ENCODE peak calls at places on chromosomes 11 and 22, in six cellular contexts. One of them, this sample, is unnamed.

GRCh38 chr11:15770798-15771414 is 585.4 kb downstream of the SOX6 start:
- DNase-seq in A549: peak
- DNase-seq in Peyer's patch: no peak
- DNase-seq in transverse colon: peak
- DNase-seq in IMR-90: peak
- DNase-seq in sigmoid colon: no peak
- DNase-seq in this sample: peak

GRCh38 chr11:2517016-2517385 is 72.2 kb downstream of the KCNQ1 start:
- DNase-seq in IMR-90: no peak
- DNase-seq in Peyer's patch: peak
- DNase-seq in sigmoid colon: peak
- DNase-seq in A549: no peak
- DNase-seq in transverse colon: peak
- DNase-seq in this sample: no peak

GRCh38 chr22:40609216-40609615 is 27.3 kb downstream of the MRTFA start:
- DNase-seq in transverse colon: no peak
- DNase-seq in IMR-90: no peak
- DNase-seq in A549: no peak
- DNase-seq in Peyer's patch: no peak
- DNase-seq in sigmoid colon: no peak
- DNase-seq in this sample: no peak

GRCh38 chr11:34507156-34507555 is 6.4 kb downstream of the ELF5 start:
- DNase-seq in A549: no peak
- DNase-seq in Peyer's patch: no peak
- DNase-seq in sigmoid colon: peak
- DNase-seq in transverse colon: no peak
- DNase-seq in IMR-90: no peak
- DNase-seq in this sample: no peak

GRCh38 chr11:69699213-69699612 is 4.6 kb downstream of the FGF19 start:
- DNase-seq in sigmoid colon: peak
- DNase-seq in IMR-90: no peak
- DNase-seq in A549: no peak
- DNase-seq in transverse colon: no peak
- DNase-seq in Peyer's patch: no peak
- DNase-seq in this sample: no peak

GRCh38 chr22:34877506-34877905 is 188.5 kb upstream of the ISX start:
- DNase-seq in Peyer's patch: no peak
- DNase-seq in sigmoid colon: no peak
- DNase-seq in transverse colon: no peak
- DNase-seq in A549: no peak
- DNase-seq in IMR-90: no peak
- DNase-seq in this sample: no peak

GRCh38 chr11:66878554-66878953 is 21.7 kb downstream of the LRFN4 start:
- DNase-seq in IMR-90: peak
- DNase-seq in sigmoid colon: no peak
- DNase-seq in Peyer's patch: peak
- DNase-seq in A549: no peak
- DNase-seq in transverse colon: no peak
- DNase-seq in this sample: no peak

GRCh38 chr11:47464479-47464878 is 15.5 kb upstream of the RAPSN start:
- DNase-seq in IMR-90: peak
- DNase-seq in A549: no peak
- DNase-seq in sigmoid colon: peak
- DNase-seq in Peyer's patch: no peak
- DNase-seq in transverse colon: no peak
- DNase-seq in this sample: peak

GRCh38 chr11:6812391-6813005 is 13.0 kb upstream of the OR6A2 start:
- DNase-seq in IMR-90: peak
- DNase-seq in Peyer's patch: no peak
- DNase-seq in sigmoid colon: no peak
- DNase-seq in A549: peak
- DNase-seq in transverse colon: no peak
- DNase-seq in this sample: peak

GRCh38 chr11:125245299-125245698 is 80.7 kb downstream of the PKNOX2 start:
- DNase-seq in transverse colon: no peak
- DNase-seq in A549: no peak
- DNase-seq in sigmoid colon: no peak
- DNase-seq in Peyer's patch: peak
- DNase-seq in IMR-90: peak
- DNase-seq in this sample: no peak

GRCh38 chr11:2912498-2912897 is 16.7 kb downstream of the PHLDA2 start:
- DNase-seq in Peyer's patch: peak
- DNase-seq in IMR-90: peak
- DNase-seq in sigmoid colon: no peak
- DNase-seq in A549: peak
- DNase-seq in transverse colon: peak
- DNase-seq in this sample: peak

GRCh38 chr11:103851166-103851651 is 185.2 kb upstream of the DDI1 start:
- DNase-seq in IMR-90: peak
- DNase-seq in A549: no peak
- DNase-seq in transverse colon: no peak
- DNase-seq in sigmoid colon: no peak
- DNase-seq in Peyer's patch: no peak
- DNase-seq in this sample: no peak

GRCh38 chr11:69683764-69684333 is 8.7 kb upstream of the LTO1 start:
- DNase-seq in A549: peak
- DNase-seq in IMR-90: no peak
- DNase-seq in sigmoid colon: peak
- DNase-seq in transverse colon: peak
- DNase-seq in Peyer's patch: no peak
- DNase-seq in this sample: no peak

GRCh38 chr11:16242806-16243205 is 113.5 kb downstream of the SOX6 start:
- DNase-seq in sigmoid colon: no peak
- DNase-seq in A549: no peak
- DNase-seq in Peyer's patch: no peak
- DNase-seq in IMR-90: no peak
- DNase-seq in transverse colon: no peak
- DNase-seq in this sample: no peak

GRCh38 chr22:20093437-20093836 is 13.4 kb downstream of the DGCR8 start:
- DNase-seq in sigmoid colon: no peak
- DNase-seq in A549: no peak
- DNase-seq in IMR-90: no peak
- DNase-seq in transverse colon: no peak
- DNase-seq in Peyer's patch: no peak
- DNase-seq in this sample: no peak

GRCh38 chr11:35322321-35322979 is 96.9 kb downstream of the SLC1A2 start:
- DNase-seq in A549: no peak
- DNase-seq in transverse colon: no peak
- DNase-seq in IMR-90: no peak
- DNase-seq in sigmoid colon: no peak
- DNase-seq in Peyer's patch: no peak
- DNase-seq in this sample: no peak

GRCh38 chr11:75931124-75931523 is 116.1 kb downstream of the UVRAG start:
- DNase-seq in sigmoid colon: no peak
- DNase-seq in IMR-90: peak
- DNase-seq in transverse colon: no peak
- DNase-seq in Peyer's patch: no peak
- DNase-seq in A549: no peak
- DNase-seq in this sample: peak

GRCh38 chr22:19824197-19825015 is 30.3 kb downstream of the GNB1L start:
- DNase-seq in A549: no peak
- DNase-seq in transverse colon: no peak
- DNase-seq in IMR-90: no peak
- DNase-seq in Peyer's patch: peak
- DNase-seq in sigmoid colon: peak
- DNase-seq in this sample: no peak

GRCh38 chr11:94179696-94180095 is 51.1 kb downstream of the PANX1 start:
- DNase-seq in A549: no peak
- DNase-seq in Peyer's patch: no peak
- DNase-seq in sigmoid colon: no peak
- DNase-seq in transverse colon: no peak
- DNase-seq in IMR-90: no peak
- DNase-seq in this sample: no peak

GRCh38 chr11:61193596-61193995 is 9.7 kb upstream of the PGA3 start:
- DNase-seq in transverse colon: no peak
- DNase-seq in Peyer's patch: no peak
- DNase-seq in IMR-90: no peak
- DNase-seq in sigmoid colon: no peak
- DNase-seq in A549: no peak
- DNase-seq in this sample: no peak

GRCh38 chr11:62105611-62106245 is 18.1 kb upstream of the INCENP start:
- DNase-seq in sigmoid colon: no peak
- DNase-seq in Peyer's patch: no peak
- DNase-seq in IMR-90: peak
- DNase-seq in transverse colon: no peak
- DNase-seq in A549: no peak
- DNase-seq in this sample: no peak

GRCh38 chr11:121630041-121630440 is 177.3 kb upstream of the SORL1-AS1 start:
- DNase-seq in Peyer's patch: no peak
- DNase-seq in IMR-90: peak
- DNase-seq in A549: no peak
- DNase-seq in sigmoid colon: no peak
- DNase-seq in transverse colon: no peak
- DNase-seq in this sample: peak

GRCh38 chr11:75388386-75389275 is 10.7 kb upstream of the RPS3 start:
- DNase-seq in IMR-90: peak
- DNase-seq in sigmoid colon: peak
- DNase-seq in transverse colon: peak
- DNase-seq in A549: peak
- DNase-seq in Peyer's patch: peak
- DNase-seq in this sample: peak

GRCh38 chr22:20803696-20804324 is 29.9 kb downstream of the SERPIND1 start:
- DNase-seq in sigmoid colon: no peak
- DNase-seq in Peyer's patch: peak
- DNase-seq in IMR-90: peak
- DNase-seq in A549: peak
- DNase-seq in transverse colon: peak
- DNase-seq in this sample: no peak

GRCh38 chr22:38874529-38875222 is 2.7 kb upstream of the CBX6 start:
- DNase-seq in transverse colon: no peak
- DNase-seq in A549: no peak
- DNase-seq in sigmoid colon: peak
- DNase-seq in Peyer's patch: no peak
- DNase-seq in IMR-90: no peak
- DNase-seq in this sample: no peak

GRCh38 chr22:38871360-38872171 is 450 bp downstream of the CBX6 start:
- DNase-seq in IMR-90: no peak
- DNase-seq in A549: peak
- DNase-seq in transverse colon: no peak
- DNase-seq in Peyer's patch: no peak
- DNase-seq in sigmoid colon: peak
- DNase-seq in this sample: no peak

GRCh38 chr22:38872831-38873248 is 824 bp upstream of the CBX6 start:
- DNase-seq in IMR-90: peak
- DNase-seq in sigmoid colon: peak
- DNase-seq in A549: peak
- DNase-seq in Peyer's patch: no peak
- DNase-seq in transverse colon: peak
- DNase-seq in this sample: peak

GRCh38 chr22:38872172-38872830 is at the start of gene CBX6:
- DNase-seq in Peyer's patch: peak
- DNase-seq in A549: peak
- DNase-seq in IMR-90: peak
- DNase-seq in sigmoid colon: peak
- DNase-seq in transverse colon: peak
- DNase-seq in this sample: peak

GRCh38 chr22:38873469-38874411 is 1.7 kb upstream of the CBX6 start:
- DNase-seq in sigmoid colon: peak
- DNase-seq in A549: no peak
- DNase-seq in IMR-90: no peak
- DNase-seq in transverse colon: no peak
- DNase-seq in Peyer's patch: no peak
- DNase-seq in this sample: no peak
- TF ChIP-seq POLR2A in sigmoid colon: no peak
- TF ChIP-seq POLR2A in A549: no peak
- TF ChIP-seq POLR2A in IMR-90: no peak
- TF ChIP-seq POLR2A in transverse colon: no peak
- TF ChIP-seq POLR2A in Peyer's patch: no peak
- TF ChIP-seq POLR2A in this sample: no peak

DNA sequence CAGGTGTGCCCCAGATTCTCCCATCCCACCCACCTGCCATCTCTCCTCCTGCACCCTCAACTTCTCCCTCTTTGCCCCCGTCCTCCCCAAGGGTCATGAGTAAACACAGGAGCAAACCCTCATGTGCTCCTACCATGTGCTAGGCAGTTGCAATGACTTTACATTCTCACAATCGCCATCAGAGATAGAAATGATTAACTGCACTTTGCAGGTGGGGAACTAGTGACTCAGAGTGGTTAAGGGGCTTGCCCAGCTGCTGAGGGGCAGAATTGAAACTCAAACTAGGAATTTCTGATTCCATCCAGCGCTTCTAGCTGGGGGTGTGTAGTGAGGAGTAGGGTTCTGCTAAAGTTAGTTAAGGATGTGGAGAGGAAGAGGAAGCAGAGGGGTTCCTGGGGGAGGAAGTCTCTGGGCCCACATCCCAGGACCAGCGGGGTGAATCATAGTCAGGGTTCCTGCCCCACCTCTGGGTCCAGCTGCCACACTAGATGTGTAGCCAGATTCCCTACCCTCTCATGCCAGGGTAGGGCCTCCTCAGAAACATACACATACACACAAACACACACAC is 16.0 kb upstream of the PRG2 start:
- DNase-seq in transverse colon: no peak
- DNase-seq in IMR-90: peak
- DNase-seq in A549: no peak
- DNase-seq in Peyer's patch: no peak
- DNase-seq in sigmoid colon: no peak
- DNase-seq in this sample: peak
- TF ChIP-seq POLR2A in transverse colon: no peak
- TF ChIP-seq POLR2A in IMR-90: no peak
- TF ChIP-seq POLR2A in A549: no peak
- TF ChIP-seq POLR2A in Peyer's patch: no peak
- TF ChIP-seq POLR2A in sigmoid colon: no peak
- TF ChIP-seq POLR2A in this sample: no peak

GRCh38 chr22:25484498-25484897 is 80.0 kb upstream of the GRK3 start:
- DNase-seq in transverse colon: no peak
- DNase-seq in sigmoid colon: no peak
- DNase-seq in IMR-90: no peak
- DNase-seq in A549: no peak
- DNase-seq in Peyer's patch: no peak
- DNase-seq in this sample: no peak

GRCh38 chr22:25482091-25482760 is 82.2 kb upstream of the GRK3 start:
- DNase-seq in IMR-90: no peak
- DNase-seq in sigmoid colon: no peak
- DNase-seq in A549: no peak
- DNase-seq in Peyer's patch: no peak
- DNase-seq in transverse colon: no peak
- DNase-seq in this sample: no peak

GRCh38 chr22:25482868-25483639 is 81.4 kb upstream of the GRK3 start:
- DNase-seq in IMR-90: no peak
- DNase-seq in Peyer's patch: no peak
- DNase-seq in A549: no peak
- DNase-seq in sigmoid colon: no peak
- DNase-seq in transverse colon: no peak
- DNase-seq in this sample: no peak

GRCh38 chr22:25484916-25485315 is 79.6 kb upstream of the GRK3 start:
- DNase-seq in transverse colon: no peak
- DNase-seq in sigmoid colon: no peak
- DNase-seq in Peyer's patch: no peak
- DNase-seq in A549: no peak
- DNase-seq in IMR-90: no peak
- DNase-seq in this sample: no peak

GRCh38 chr22:25483931-25484330 is 80.5 kb upstream of the GRK3 start:
- DNase-seq in A549: no peak
- DNase-seq in Peyer's patch: no peak
- DNase-seq in sigmoid colon: no peak
- DNase-seq in transverse colon: no peak
- DNase-seq in IMR-90: no peak
- DNase-seq in this sample: no peak
- TF ChIP-seq POLR2A in A549: no peak
- TF ChIP-seq POLR2A in Peyer's patch: no peak
- TF ChIP-seq POLR2A in sigmoid colon: no peak
- TF ChIP-seq POLR2A in transverse colon: no peak
- TF ChIP-seq POLR2A in IMR-90: no peak
- TF ChIP-seq POLR2A in this sample: no peak

GRCh38 chr22:43185860-43186261 is 1.1 kb downstream of the TTLL12 start:
- DNase-seq in Peyer's patch: peak
- DNase-seq in IMR-90: peak
- DNase-seq in sigmoid colon: peak
- DNase-seq in transverse colon: peak
- DNase-seq in A549: no peak
- DNase-seq in this sample: no peak
- TF ChIP-seq POLR2A in Peyer's patch: no peak
- TF ChIP-seq POLR2A in IMR-90: no peak
- TF ChIP-seq POLR2A in sigmoid colon: no peak
- TF ChIP-seq POLR2A in transverse colon: no peak
- TF ChIP-seq POLR2A in A549: no peak
- TF ChIP-seq POLR2A in this sample: no peak

This sample was measured in H54.